ENCODE peak calls at places on chromosomes 5 and 9, in seven cellular contexts. Z, W, Y, K, S, U and M are unnamed samples.

GRCh38 chr5:89930591-89931383 is 478.8 kb downstream of the CETN3 start:
- DNase-seq in Z (peak; percentile 37), W (no peak), Y (no peak), K (no peak), S (peak; percentile 11), U (no peak), M (peak; percentile 72)

GRCh38 chr9:92180669-92181181 is 65.5 kb upstream of the SPTLC1 start:
- DNase-seq in Z (peak; percentile 23), W (no peak), Y (peak; percentile 54), K (no peak), S (peak; percentile 91), U (no peak), M (peak; percentile 71)

GRCh38 chr5:1540166-1540565 is 16.4 kb upstream of the LPCAT1 start:
- DNase-seq in Z (no peak), W (no peak), Y (no peak), K (peak; percentile 49), S (no peak), U (no peak), M (no peak)

GRCh38 chr5:160835376-160835775 is 16.6 kb downstream of the ATP10B start:
- DNase-seq in Z (no peak), W (no peak), Y (no peak), K (no peak), S (no peak), U (no peak), M (no peak)

GRCh38 chr9:97761879-97762278 is 64.7 kb upstream of the XPA start:
- DNase-seq in Z (no peak), W (no peak), Y (no peak), K (no peak), S (no peak), U (no peak), M (no peak)

GRCh38 chr9:137972988-137973470 is 95.4 kb downstream of the CACNA1B start:
- DNase-seq in Z (no peak), W (no peak), Y (no peak), K (peak; percentile 30), S (no peak), U (peak; percentile 49), M (no peak)

GRCh38 chr5:170844651-170845050 is 17.2 kb upstream of the RANBP17 start:
- DNase-seq in Z (no peak), W (no peak), Y (no peak), K (no peak), S (no peak), U (no peak), M (no peak)

GRCh38 chr5:147743686-147744332 is 38.7 kb downstream of the JAKMIP2 start:
- DNase-seq in Z (no peak), W (no peak), Y (peak; percentile 73), K (no peak), S (no peak), U (no peak), M (no peak)

GRCh38 chr5:172775326-172776234 is 4.6 kb upstream of the DUSP1 start:
- DNase-seq in Z (no peak), W (no peak), Y (no peak), K (peak; percentile 93), S (peak; percentile 64), U (no peak), M (no peak)

GRCh38 chr5:69367697-69368279 is 1.5 kb downstream of the AK6 start:
- DNase-seq in Z (no peak), W (no peak), Y (no peak), K (no peak), S (no peak), U (no peak), M (no peak)

GRCh38 chr9:112166176-112167140 is 8.6 kb downstream of the SUSD1 start:
- DNase-seq in Z (peak; percentile 74), W (no peak), Y (peak; percentile 71), K (no peak), S (peak; percentile 26), U (no peak), M (no peak)

GRCh38 chr9:129480227-129480626 is 140.7 kb downstream of the C9orf50 start:
- DNase-seq in Z (no peak), W (no peak), Y (no peak), K (no peak), S (no peak), U (no peak), M (peak; percentile 65)

GRCh38 chr9:114504341-114505186 is 709 bp downstream of the WHRN start:
- DNase-seq in Z (no peak), W (peak; percentile 32), Y (peak; percentile 84), K (peak; percentile 67), S (peak; percentile 72), U (peak; percentile 83), M (peak; percentile 63)

GRCh38 chr5:13595978-13596377 is 348.5 kb downstream of the DNAH5 start:
- DNase-seq in Z (no peak), W (no peak), Y (no peak), K (no peak), S (no peak), U (no peak), M (no peak)

GRCh38 chr9:86700601-86701000 is 246.7 kb downstream of the GAS1 start:
- DNase-seq in Z (no peak), W (no peak), Y (peak; percentile 81), K (no peak), S (peak; percentile 27), U (peak; percentile 61), M (no peak)

GRCh38 chr5:127227881-127228280 is 62.7 kb upstream of the MEGF10 start:
- DNase-seq in Z (no peak), W (no peak), Y (no peak), K (no peak), S (peak; percentile 8), U (no peak), M (no peak)

GRCh38 chr9:130779153-130779855 is 55.8 kb upstream of the ABL1 start:
- DNase-seq in Z (no peak), W (no peak), Y (peak; percentile 69), K (no peak), S (no peak), U (no peak), M (no peak)

GRCh38 chr5:150492621-150493020 is 15.3 kb upstream of the NDST1 start:
- DNase-seq in Z (no peak), W (no peak), Y (no peak), K (no peak), S (peak; percentile 77), U (no peak), M (peak; percentile 65)

GRCh38 chr5:179142434-179143198 is 82.4 kb downstream of the ZNF354C start:
- DNase-seq in Z (no peak), W (no peak), Y (no peak), K (no peak), S (peak; percentile 57), U (no peak), M (peak; percentile 27)

GRCh38 chr9:129765764-129766317 is 13.0 kb upstream of the PTGES start:
- DNase-seq in Z (no peak), W (no peak), Y (no peak), K (no peak), S (no peak), U (no peak), M (no peak)

GRCh38 chr9:99353408-99353807 is 131.3 kb downstream of the SEC61B start:
- DNase-seq in Z (no peak), W (no peak), Y (no peak), K (no peak), S (peak; percentile 86), U (no peak), M (peak; percentile 24)

GRCh38 chr5:149860801-149861322 is 83.7 kb downstream of the PDE6A start:
- DNase-seq in Z (peak; percentile 69), W (peak; percentile 44), Y (no peak), K (no peak), S (no peak), U (no peak), M (peak; percentile 43)

GRCh38 chr9:13410566-13411031 is 131.1 kb upstream of the MPDZ start:
- DNase-seq in Z (peak; percentile 31), W (no peak), Y (no peak), K (no peak), S (no peak), U (no peak), M (no peak)

GRCh38 chr9:128406848-128407391 is 13.7 kb upstream of the CERCAM start:
- DNase-seq in Z (no peak), W (no peak), Y (no peak), K (no peak), S (no peak), U (no peak), M (no peak)

GRCh38 chr9:122340161-122340560 is 30.7 kb upstream of the PTGS1 start:
- DNase-seq in Z (no peak), W (no peak), Y (no peak), K (no peak), S (no peak), U (no peak), M (peak; percentile 53)

GRCh38 chr5:82018462-82018861 is 46.6 kb downstream of the ATG10 start:
- DNase-seq in Z (no peak), W (no peak), Y (peak; percentile 42), K (no peak), S (no peak), U (no peak), M (no peak)

GRCh38 chr5:126251024-126251423 is 172.2 kb upstream of the GRAMD2B start:
- DNase-seq in Z (no peak), W (no peak), Y (no peak), K (no peak), S (no peak), U (no peak), M (no peak)

GRCh38 chr5:128015478-128015877 is 68.1 kb upstream of the SLC12A2 start:
- DNase-seq in Z (no peak), W (no peak), Y (no peak), K (no peak), S (no peak), U (no peak), M (no peak)

GRCh38 chr9:132946624-132947295 is 2.3 kb upstream of the TSC1 start:
- DNase-seq in Z (no peak), W (no peak), Y (peak; percentile 65), K (no peak), S (peak; percentile 71), U (no peak), M (peak; percentile 32)

GRCh38 chr5:38414348-38414747 is 142.1 kb downstream of the LIFR start:
- DNase-seq in Z (no peak), W (no peak), Y (no peak), K (no peak), S (peak; percentile 37), U (no peak), M (no peak)

GRCh38 chr9:114224247-114224610 is 68.9 kb downstream of the COL27A1 start:
- DNase-seq in Z (no peak), W (no peak), Y (no peak), K (no peak), S (peak; percentile 61), U (no peak), M (peak; percentile 82)

GRCh38 chr5:8600843-8601242 is 731.9 kb downstream of the MTRR start:
- DNase-seq in Z (no peak), W (no peak), Y (no peak), K (no peak), S (no peak), U (no peak), M (no peak)

GRCh38 chr9:81848472-81848871 is 79.8 kb upstream of the SPATA31D4 start:
- DNase-seq in Z (no peak), W (no peak), Y (peak; percentile 66), K (no peak), S (peak; percentile 22), U (no peak), M (peak; percentile 41)

GRCh38 chr5:90944116-90944515 is 385.5 kb downstream of the ADGRV1 start:
- DNase-seq in Z (no peak), W (no peak), Y (no peak), K (no peak), S (no peak), U (no peak), M (no peak)